ENCODE peak calls at places on chromosomes 12 and 14, in six cellular contexts. W is ascending aorta, X is A549, B is epithelial cell of prostate, S is pancreas, O is Peyer's patch. C is an unnamed sample.

GRCh38 chr12:65656156-65656885 is 168.0 kb upstream of the HMGA2 start:
- DNase-seq in W (no peak), X (no peak), B (no peak), S (no peak), O (no peak), C (no peak)

GRCh38 chr14:93303659-93304058 is 29.2 kb downstream of the BTBD7 start:
- DNase-seq in W (no peak), X (no peak), B (no peak), S (no peak), O (no peak), C (peak)

GRCh38 chr12:47337581-47337980 is 257.8 kb upstream of the AMIGO2 start:
- DNase-seq in W (no peak), X (no peak), B (no peak), S (no peak), O (no peak), C (no peak)

GRCh38 chr12:104055686-104056388 is 5.8 kb upstream of the GLT8D2 start:
- DNase-seq in W (no peak), X (no peak), B (no peak), S (peak), O (no peak), C (peak)

GRCh38 chr12:50127546-50127945 is 15.5 kb downstream of the COX14 start:
- DNase-seq in W (no peak), X (no peak), B (no peak), S (no peak), O (no peak), C (peak)

GRCh38 chr12:60070541-60070940 is 474.7 kb downstream of the SLC16A7 start:
- DNase-seq in W (no peak), X (no peak), B (peak), S (no peak), O (no peak), C (no peak)

GRCh38 chr14:72781476-72782181 is 112.3 kb downstream of the DPF3 start:
- DNase-seq in W (no peak), X (peak), B (no peak), S (no peak), O (no peak), C (no peak)

GRCh38 chr12:14901228-14901562 is 15.5 kb upstream of the MGP start:
- DNase-seq in W (no peak), X (no peak), B (no peak), S (no peak), O (no peak), C (no peak)

GRCh38 chr14:29548948-29549370 is 378.7 kb downstream of the PRKD1 start:
- DNase-seq in W (no peak), X (peak), B (peak), S (peak), O (no peak), C (no peak)

GRCh38 chr12:70052931-70053497 is 190.2 kb upstream of the CNOT2 start:
- DNase-seq in W (no peak), X (peak), B (peak), S (peak), O (no peak), C (peak)

GRCh38 chr14:56895154-56895553 is 84.9 kb upstream of the OTX2 start:
- DNase-seq in W (no peak), X (no peak), B (no peak), S (no peak), O (no peak), C (no peak)

GRCh38 chr12:101792046-101792931 is 38.5 kb downstream of the GNPTAB start:
- DNase-seq in W (no peak), X (no peak), B (no peak), S (no peak), O (no peak), C (no peak)

GRCh38 chr12:39958377-39958776 is 147.5 kb downstream of the SLC2A13 start:
- DNase-seq in W (no peak), X (no peak), B (no peak), S (no peak), O (no peak), C (no peak)

GRCh38 chr12:49518914-49519573 is 19.8 kb upstream of the KCNH3 start:
- DNase-seq in W (no peak), X (no peak), B (no peak), S (no peak), O (no peak), C (no peak)

GRCh38 chr12:77232045-77232444 is 166.7 kb upstream of the E2F7 start:
- DNase-seq in W (no peak), X (no peak), B (no peak), S (no peak), O (no peak), C (no peak)

GRCh38 chr12:130634866-130635265 is 81.2 kb downstream of the RIMBP2 start:
- DNase-seq in W (no peak), X (no peak), B (no peak), S (no peak), O (no peak), C (no peak)

GRCh38 chr12:130374083-130374482 is 36.4 kb downstream of the PIWIL1 start:
- DNase-seq in W (no peak), X (no peak), B (no peak), S (no peak), O (no peak), C (no peak)

GRCh38 chr14:55588259-55588699 is 8.3 kb downstream of the KTN1 start:
- DNase-seq in W (no peak), X (no peak), B (no peak), S (no peak), O (no peak), C (no peak)

GRCh38 chr12:113392988-113393579 is 10.6 kb downstream of the SDS start:
- DNase-seq in W (no peak), X (no peak), B (no peak), S (no peak), O (no peak), C (no peak)

GRCh38 chr12:32336261-32336660 is 63.1 kb upstream of the FGD4 start:
- DNase-seq in W (no peak), X (no peak), B (no peak), S (no peak), O (no peak), C (no peak)

GRCh38 chr12:94621662-94622359 is 28.5 kb downstream of the TMCC3 start:
- DNase-seq in W (no peak), X (no peak), B (peak), S (no peak), O (peak), C (peak)

GRCh38 chr12:40980346-40981005 is 207.6 kb upstream of the PDZRN4 start:
- DNase-seq in W (no peak), X (no peak), B (no peak), S (no peak), O (no peak), C (no peak)

GRCh38 chr12:10673660-10674384 is at the start of gene STYK1:
- DNase-seq in W (no peak), X (peak), B (peak), S (peak), O (peak), C (peak)
- H3K27ac ChIP-seq in W (no peak), X (peak), B (peak), S (no peak), O (peak), C (no peak)

GRCh38 chr12:124497039-124497438 is 70.4 kb downstream of the NCOR2 start:
- DNase-seq in W (no peak), X (no peak), B (no peak), S (no peak), O (no peak), C (no peak)

GRCh38 chr12:124499873-124500231 is 67.6 kb downstream of the NCOR2 start:
- DNase-seq in W (no peak), X (no peak), B (no peak), S (no peak), O (no peak), C (no peak)

GRCh38 chr12:124497658-124498057 is 69.8 kb downstream of the NCOR2 start:
- DNase-seq in W (no peak), X (no peak), B (no peak), S (peak), O (no peak), C (no peak)

GRCh38 chr12:124498870-124499753 is 68.3 kb downstream of the NCOR2 start:
- DNase-seq in W (no peak), X (no peak), B (no peak), S (no peak), O (no peak), C (no peak)

GRCh38 chr12:124498178-124498869 is 69.1 kb downstream of the NCOR2 start:
- DNase-seq in W (no peak), X (no peak), B (no peak), S (no peak), O (no peak), C (no peak)
- H3K27ac ChIP-seq in W (peak), X (no peak), B (no peak), S (peak), O (peak), C (no peak)

DNA sequence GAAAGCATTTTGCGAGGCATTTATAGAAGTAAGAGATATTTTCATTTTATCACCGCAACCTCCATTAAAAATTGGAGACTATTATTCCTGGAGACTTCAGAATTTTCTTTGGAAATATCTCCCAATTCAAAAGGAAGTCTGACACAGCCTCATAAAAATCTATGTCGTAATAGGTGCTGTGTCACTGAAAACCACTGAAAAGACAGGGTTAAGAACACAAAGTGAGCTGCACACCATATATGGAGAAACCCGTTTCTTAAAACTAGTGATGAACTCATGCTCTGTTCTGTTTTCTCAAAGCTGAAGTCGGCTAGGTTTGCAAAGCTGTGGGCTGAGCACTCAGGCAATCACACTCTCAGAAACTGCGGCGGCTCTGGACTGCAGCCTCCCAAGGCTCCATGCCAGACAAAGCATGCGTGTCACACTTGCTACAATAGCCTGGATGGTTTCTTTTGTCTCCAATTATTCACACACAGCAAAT is at the start of gene GLIPR1:
- DNase-seq in W (peak), X (peak), B (peak), S (peak), O (peak), C (peak)
- H3K27ac ChIP-seq in W (peak), X (peak), B (peak), S (peak), O (peak), C (peak)

GRCh38 chr12:6375269-6376078 is at the start of gene SCNN1A:
- DNase-seq in W (no peak), X (no peak), B (no peak), S (peak), O (no peak), C (peak)
- H3K27ac ChIP-seq in W (peak), X (peak), B (peak), S (peak), O (peak), C (peak)

C was measured in thyroid gland.